ENCODE peak calls at places on chromosome 22, in ten cellular contexts. U, K, F, W, V, T, M, C, B and X are unnamed samples.

GRCh38 chr22:47561766-47562165 is 799.3 kb downstream of the TBC1D22A start:
- DNase-seq in U (no peak), K (no peak), F (no peak), W (no peak), V (no peak), T (no peak), M (no peak), C (no peak), B (no peak), X (no peak)

GRCh38 chr22:29108137-29108536 is 35.3 kb downstream of the KREMEN1 start:
- DNase-seq in U (no peak), K (no peak), F (peak), W (no peak), V (no peak), T (no peak), M (peak), C (no peak), B (no peak), X (peak)

GRCh38 chr22:32476286-32476685 is 1.7 kb downstream of the FBXO7 start:
- DNase-seq in U (no peak), K (no peak), F (no peak), W (no peak), V (no peak), T (peak), M (no peak), C (no peak), B (no peak), X (no peak)

GRCh38 chr22:48941903-48942625 is 885.6 kb downstream of the BRD1 start:
- DNase-seq in U (peak), K (no peak), F (no peak), W (no peak), V (no peak), T (no peak), M (no peak), C (no peak), B (no peak), X (no peak)

GRCh38 chr22:40325315-40325714 is 21.0 kb upstream of the ADSL start:
- DNase-seq in U (peak), K (no peak), F (no peak), W (peak), V (no peak), T (peak), M (no peak), C (peak), B (no peak), X (no peak)

GRCh38 chr22:29073618-29074275 is 912 bp downstream of the KREMEN1 start:
- DNase-seq in U (peak), K (no peak), F (no peak), W (no peak), V (no peak), T (no peak), M (no peak), C (no peak), B (no peak), X (peak)

GRCh38 chr22:29947410-29948387 is 64.7 kb downstream of the MTMR3 start:
- DNase-seq in U (no peak), K (no peak), F (peak), W (no peak), V (no peak), T (no peak), M (no peak), C (no peak), B (no peak), X (peak)

GRCh38 chr22:39479254-39479653 is 22.4 kb downstream of the MGAT3 start:
- DNase-seq in U (peak), K (no peak), F (no peak), W (no peak), V (no peak), T (no peak), M (no peak), C (no peak), B (no peak), X (no peak)

GRCh38 chr22:23786261-23786710 is 480 bp upstream of the SMARCB1 start:
- DNase-seq in U (no peak), K (no peak), F (no peak), W (no peak), V (no peak), T (no peak), M (no peak), C (no peak), B (no peak), X (peak)

GRCh38 chr22:20957691-20958440 is 9.2 kb upstream of the AIFM3 start:
- DNase-seq in U (peak), K (no peak), F (no peak), W (no peak), V (no peak), T (peak), M (no peak), C (no peak), B (no peak), X (peak)

GRCh38 chr22:38353142-38353629 is 36.0 kb upstream of the CSNK1E start:
- DNase-seq in U (peak), K (no peak), F (peak), W (peak), V (peak), T (peak), M (peak), C (peak), B (peak), X (peak)

GRCh38 chr22:31300896-31301295 is 8.6 kb upstream of the PIK3IP1 start:
- DNase-seq in U (no peak), K (no peak), F (no peak), W (no peak), V (no peak), T (no peak), M (no peak), C (no peak), B (no peak), X (no peak)

GRCh38 chr22:45553333-45554039 is 50.8 kb downstream of the FBLN1 start:
- DNase-seq in U (peak), K (no peak), F (peak), W (peak), V (peak), T (peak), M (peak), C (peak), B (peak), X (peak)

GRCh38 chr22:33726294-33726711 is 194.0 kb downstream of the LARGE1 start:
- DNase-seq in U (no peak), K (no peak), F (no peak), W (no peak), V (no peak), T (no peak), M (no peak), C (no peak), B (no peak), X (peak)

GRCh38 chr22:27224485-27225364 is 567.3 kb downstream of the MIAT start:
- DNase-seq in U (no peak), K (no peak), F (no peak), W (no peak), V (no peak), T (no peak), M (peak), C (no peak), B (no peak), X (peak)

GRCh38 chr22:28750471-28750881 is 8.6 kb downstream of the HSCB start:
- DNase-seq in U (no peak), K (no peak), F (peak), W (no peak), V (no peak), T (no peak), M (peak), C (no peak), B (no peak), X (peak)